ENCODE peak calls at places on chromosomes 6 and 20, in seven cellular contexts. K is fibroblast of lung, J is astrocyte of the spinal cord, V is GM23338, B is psoas muscle, Y is upper lobe of right lung, W is uterus. S is an unnamed sample.

GRCh38 chr20:21251278-21251677 is 51.9 kb upstream of the XRN2 start:
- DNase-seq in K (peak; percentile 61), J (peak; percentile 18), V (no peak), B (no peak), Y (no peak), W (no peak), S (no peak)

GRCh38 chr6:7035837-7036249 is 71.9 kb upstream of the RREB1 start:
- DNase-seq in K (no peak), J (no peak), V (no peak), B (no peak), Y (no peak), W (no peak), S (no peak)

GRCh38 chr6:169153401-169153800 is 100.2 kb downstream of the THBS2 start:
- DNase-seq in K (no peak), J (no peak), V (no peak), B (no peak), Y (no peak), W (no peak), S (no peak)

GRCh38 chr6:91483415-91483814 is 896.5 kb upstream of the MAP3K7 start:
- DNase-seq in K (no peak), J (no peak), V (no peak), B (no peak), Y (no peak), W (no peak), S (no peak)

GRCh38 chr20:57426156-57426769 is 35.1 kb downstream of the RBM38 start:
- DNase-seq in K (no peak), J (no peak), V (no peak), B (no peak), Y (no peak), W (no peak), S (no peak)

GRCh38 chr6:134363323-134364039 is 45.6 kb upstream of the SGK1 start:
- DNase-seq in K (peak; percentile 85), J (peak; percentile 86), V (no peak), B (no peak), Y (no peak), W (no peak), S (peak; percentile 41)

GRCh38 chr20:63206878-63207277 is 9.1 kb downstream of the YTHDF1 start:
- DNase-seq in K (peak; percentile 58), J (peak; percentile 25), V (no peak), B (no peak), Y (no peak), W (no peak), S (no peak)

GRCh38 chr6:119234457-119234856 is 115.1 kb downstream of the MAN1A1 start:
- DNase-seq in K (no peak), J (no peak), V (no peak), B (no peak), Y (no peak), W (no peak), S (no peak)

GRCh38 chr6:43915213-43915869 is 145.3 kb downstream of the VEGFA start:
- DNase-seq in K (no peak), J (no peak), V (no peak), B (no peak), Y (no peak), W (no peak), S (no peak)

GRCh38 chr6:154001494-154002285 is 37.4 kb upstream of the OPRM1 start:
- DNase-seq in K (no peak), J (no peak), V (no peak), B (no peak), Y (no peak), W (no peak), S (no peak)

GRCh38 chr6:11223296-11223695 is 9.2 kb downstream of the NEDD9 start:
- DNase-seq in K (no peak), J (no peak), V (no peak), B (no peak), Y (no peak), W (no peak), S (no peak)

GRCh38 chr6:1624071-1624847 is 14.5 kb downstream of the FOXC1 start:
- DNase-seq in K (no peak), J (no peak), V (peak; percentile 65), B (no peak), Y (no peak), W (no peak), S (no peak)

GRCh38 chr6:134908906-134909516 is 40.9 kb downstream of the ALDH8A1 start:
- DNase-seq in K (peak; percentile 99), J (peak; percentile 96), V (no peak), B (peak; percentile 84), Y (no peak), W (peak; percentile 87), S (peak; percentile 97)

DNA sequence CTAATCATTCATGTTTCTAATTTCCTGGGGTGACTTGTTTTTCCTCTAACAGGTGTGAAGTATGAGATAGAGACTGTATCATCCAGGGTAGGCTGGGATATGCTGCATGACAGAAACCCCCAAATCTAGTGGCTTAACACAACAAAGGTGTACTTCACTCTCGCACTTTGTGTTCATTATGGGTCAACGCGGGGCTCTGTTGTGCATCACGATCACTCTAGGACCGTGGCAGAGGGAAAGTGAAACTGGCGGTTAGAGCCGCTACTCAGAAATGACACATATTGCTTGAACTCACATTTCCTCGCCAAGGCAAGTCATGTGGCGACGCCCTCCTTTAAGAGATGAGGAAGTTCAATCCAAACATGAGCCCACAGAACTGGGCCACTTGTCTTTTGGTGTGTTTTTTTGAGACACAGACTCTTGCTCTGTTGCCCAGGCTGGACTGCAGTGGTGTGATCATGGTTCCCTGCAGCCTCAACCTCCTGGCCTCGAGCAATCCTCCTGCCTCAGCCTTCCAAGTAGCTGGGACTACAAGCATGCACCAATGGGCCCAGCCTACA is 41.3 kb downstream of the PCNA start:
- DNase-seq in K (peak; percentile 27), J (no peak), V (no peak), B (peak; percentile 43), Y (peak; percentile 78), W (no peak), S (no peak)
- H3K4me3 ChIP-seq in K (no peak overlapping the region), J (no peak overlapping the region), V (no peak overlapping the region), B (peak overlapping the region; percentile 24), Y (peak overlapping the region; percentile 41), W (no peak overlapping the region), S (no peak overlapping the region)

DNA sequence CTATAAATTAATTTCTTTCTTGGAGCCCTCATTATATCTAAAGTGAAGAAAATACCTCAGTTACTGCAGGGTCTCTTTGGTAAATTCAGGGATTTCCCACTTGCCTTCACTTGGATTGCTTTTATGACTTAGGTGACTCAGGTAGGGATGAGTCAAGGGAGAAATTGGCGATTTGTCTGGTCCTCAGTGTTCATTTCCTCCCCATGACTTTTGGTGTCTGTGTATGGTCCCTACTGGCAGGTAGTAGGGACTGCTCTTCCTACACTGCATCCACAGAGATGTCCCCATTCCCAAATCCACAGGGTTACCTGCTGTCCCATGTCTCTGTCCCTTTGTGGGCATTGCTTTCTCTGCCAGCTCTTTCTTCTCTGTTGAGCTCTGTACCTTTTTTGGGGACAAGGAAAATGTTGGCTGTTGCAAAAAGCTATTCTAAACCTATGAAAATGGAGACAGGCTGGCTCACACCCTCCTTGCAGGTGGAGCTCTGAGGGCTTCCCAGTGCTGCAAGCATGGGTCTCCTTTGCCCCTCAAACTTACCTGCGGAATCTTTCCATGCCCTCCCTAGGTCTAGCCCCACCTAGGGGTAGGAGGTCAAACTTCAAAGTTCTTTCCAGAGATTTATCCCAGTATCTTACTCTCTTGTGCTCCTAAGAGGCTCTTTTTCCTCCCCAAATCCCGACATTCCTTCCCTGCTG is 211.9 kb downstream of the ZNF217 start:
- DNase-seq in K (no peak), J (no peak), V (peak; percentile 34), B (no peak), Y (no peak), W (no peak), S (no peak)
- TF ChIP-seq CTCF in K (no peak), J (no peak), V (peak; percentile 52), B (no peak), Y (no peak), W (no peak), S (no peak)

GRCh38 chr6:105991561-105992314 is 94.4 kb upstream of the PRDM1 start:
- DNase-seq in K (no peak), J (no peak), V (peak; percentile 56), B (no peak), Y (no peak), W (no peak), S (no peak)
- H3K4me3 ChIP-seq in K (peak overlapping the region; percentile 42), J (peak overlapping the region; percentile 79), V (peak overlapping the region; percentile 78), B (peak overlapping the region; percentile 75), Y (peak overlapping the region; percentile 69), W (peak overlapping the region; percentile 76), S (peak overlapping the region; percentile 83)

DNA sequence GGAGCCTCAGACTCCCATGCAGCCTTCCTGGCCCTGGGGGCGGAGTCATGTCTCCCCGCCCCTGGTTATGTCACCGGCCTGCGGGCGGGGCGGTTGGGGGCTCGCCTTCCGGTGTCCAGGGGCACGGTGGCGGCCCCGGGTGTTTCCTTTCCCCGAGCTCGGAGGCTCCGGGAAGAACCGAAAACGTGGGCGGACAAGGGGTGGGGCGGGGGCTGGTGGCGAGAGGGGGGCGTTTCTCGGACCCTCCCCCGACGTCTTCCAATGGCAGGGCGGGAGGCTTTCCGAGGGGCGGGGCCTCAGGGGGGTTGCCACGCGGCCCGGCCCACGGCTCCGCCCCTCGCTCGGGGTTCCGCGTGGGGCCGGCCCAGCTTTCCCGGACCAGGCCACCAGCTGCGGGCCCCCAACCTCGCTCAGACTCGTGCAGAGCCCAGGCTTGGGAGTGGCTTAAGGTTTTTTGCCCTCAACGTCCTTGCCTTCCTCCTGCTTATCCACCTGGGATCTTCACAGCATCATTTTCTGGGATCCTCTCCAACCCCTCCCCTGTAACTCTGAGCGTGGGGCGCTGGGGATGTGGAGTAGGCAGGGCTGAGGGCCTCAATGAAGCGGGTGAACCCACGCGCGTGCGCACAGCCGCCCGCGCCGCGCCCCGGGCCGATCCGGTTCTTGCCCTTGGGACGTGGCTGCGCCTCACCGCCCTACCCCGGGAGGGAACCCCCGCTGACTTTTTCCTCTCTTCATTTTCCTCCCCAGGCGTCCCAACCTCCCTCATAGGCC is 2.1 kb upstream of the NRN1 start:
- DNase-seq in K (no peak), J (peak; percentile 66), V (peak; percentile 88), B (peak; percentile 64), Y (peak; percentile 88), W (peak; percentile 44), S (no peak)
- TF ChIP-seq CTCF in K (no peak), J (no peak), V (no peak), B (no peak), Y (no peak), W (no peak), S (no peak)

DNA sequence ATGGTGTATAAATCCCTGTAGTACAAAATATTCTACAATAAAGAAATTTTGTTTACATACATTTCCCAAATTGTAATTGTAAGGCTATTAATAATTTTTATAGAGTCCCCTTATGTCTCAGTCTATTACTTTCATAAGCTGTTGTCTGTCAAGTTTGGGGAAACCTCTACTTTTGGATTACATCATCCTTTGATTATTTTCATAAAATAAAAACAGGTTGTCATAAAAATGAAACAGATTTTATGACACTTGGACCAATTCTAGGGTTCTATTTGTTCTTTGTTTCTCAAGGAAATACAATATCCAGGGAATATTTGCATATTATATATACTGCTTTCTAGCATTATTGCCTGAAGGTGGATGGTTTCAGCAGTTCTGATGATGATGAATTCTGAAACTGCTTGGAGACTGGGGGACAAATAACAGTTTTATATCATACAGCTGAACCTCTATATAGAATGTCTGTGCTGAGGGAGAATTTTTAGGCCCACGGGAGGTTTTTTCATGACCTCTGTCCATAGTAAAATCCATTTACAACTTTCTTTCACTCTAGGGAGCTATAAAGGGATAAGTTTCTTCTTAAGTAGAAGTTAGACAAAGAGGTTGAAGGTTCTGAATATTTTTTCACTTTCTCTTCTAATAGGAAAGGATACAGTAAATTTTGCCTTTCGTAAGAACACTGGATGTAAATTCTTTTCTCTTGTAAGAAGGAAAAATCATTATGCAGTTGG is 57.9 kb downstream of the CD2AP start:
- DNase-seq in K (no peak), J (no peak), V (no peak), B (no peak), Y (no peak), W (no peak), S (no peak)
- H3K4me3 ChIP-seq in K (no peak overlapping the region), J (no peak overlapping the region), V (no peak overlapping the region), B (no peak overlapping the region), Y (no peak overlapping the region), W (no peak overlapping the region), S (no peak overlapping the region)